ENCODE peak calls at places on chromosomes 12 and 14, in nine cellular contexts. One of them, this sample, is unnamed. For H3K9me2, the result is how much of the 10 kb centered on the place peaks cover.

GRCh38 chr14:53953828-53954550 is 2.6 kb downstream of the BMP4 start:
- DNase-seq in OCI-LY7: no peak
- DNase-seq in GM23248: peak
- DNase-seq in MM.1S: no peak
- DNase-seq in PC-3: peak
- DNase-seq in hepatocyte: peak
- DNase-seq in HCT116: no peak
- DNase-seq in Karpas-422: no peak
- DNase-seq in GM23338: peak
- DNase-seq in this sample: peak

GRCh38 chr14:98931911-98932310 is 340.1 kb downstream of the BCL11B start:
- DNase-seq in OCI-LY7: no peak
- DNase-seq in GM23248: no peak
- DNase-seq in MM.1S: no peak
- DNase-seq in PC-3: no peak
- DNase-seq in hepatocyte: no peak
- DNase-seq in HCT116: no peak
- DNase-seq in Karpas-422: no peak
- DNase-seq in GM23338: no peak
- DNase-seq in this sample: no peak

GRCh38 chr12:911191-911826 is 38.2 kb downstream of the RAD52 start:
- DNase-seq in OCI-LY7: no peak
- DNase-seq in GM23248: no peak
- DNase-seq in MM.1S: no peak
- DNase-seq in PC-3: no peak
- DNase-seq in hepatocyte: no peak
- DNase-seq in HCT116: no peak
- DNase-seq in Karpas-422: no peak
- DNase-seq in GM23338: no peak
- DNase-seq in this sample: no peak

GRCh38 chr14:26841920-26842741 is 244.3 kb upstream of the NOVA1 start:
- DNase-seq in OCI-LY7: no peak
- DNase-seq in GM23248: peak
- DNase-seq in MM.1S: no peak
- DNase-seq in PC-3: peak
- DNase-seq in hepatocyte: peak
- DNase-seq in HCT116: no peak
- DNase-seq in Karpas-422: peak
- DNase-seq in GM23338: no peak
- DNase-seq in this sample: peak

GRCh38 chr12:83049306-83049705 is 362.6 kb downstream of the TMTC2 start:
- DNase-seq in OCI-LY7: no peak
- DNase-seq in GM23248: no peak
- DNase-seq in MM.1S: no peak
- DNase-seq in PC-3: no peak
- DNase-seq in hepatocyte: no peak
- DNase-seq in HCT116: no peak
- DNase-seq in Karpas-422: no peak
- DNase-seq in GM23338: no peak
- DNase-seq in this sample: no peak

GRCh38 chr12:87363497-87364084 is 665.6 kb downstream of the C12orf50 start:
- DNase-seq in OCI-LY7: no peak
- DNase-seq in GM23248: no peak
- DNase-seq in MM.1S: no peak
- DNase-seq in PC-3: peak
- DNase-seq in hepatocyte: no peak
- DNase-seq in HCT116: no peak
- DNase-seq in Karpas-422: peak
- DNase-seq in GM23338: no peak
- DNase-seq in this sample: no peak

GRCh38 chr14:59629384-59630158 is 53.0 kb upstream of the CCDC175 start:
- DNase-seq in OCI-LY7: no peak
- DNase-seq in GM23248: no peak
- DNase-seq in MM.1S: no peak
- DNase-seq in PC-3: no peak
- DNase-seq in hepatocyte: no peak
- DNase-seq in HCT116: no peak
- DNase-seq in Karpas-422: no peak
- DNase-seq in GM23338: peak
- DNase-seq in this sample: no peak

GRCh38 chr12:27434673-27435565 is 11.6 kb upstream of the SMCO2 start:
- DNase-seq in OCI-LY7: peak
- DNase-seq in GM23248: peak
- DNase-seq in MM.1S: no peak
- DNase-seq in PC-3: peak
- DNase-seq in hepatocyte: peak
- DNase-seq in HCT116: no peak
- DNase-seq in Karpas-422: peak
- DNase-seq in GM23338: peak
- DNase-seq in this sample: peak

GRCh38 chr12:129161511-129161910 is 308.2 kb downstream of the GLT1D1 start:
- DNase-seq in OCI-LY7: no peak
- DNase-seq in GM23248: no peak
- DNase-seq in MM.1S: no peak
- DNase-seq in PC-3: no peak
- DNase-seq in hepatocyte: no peak
- DNase-seq in HCT116: no peak
- DNase-seq in Karpas-422: no peak
- DNase-seq in GM23338: no peak
- DNase-seq in this sample: no peak

GRCh38 chr12:43824207-43824775 is 11.6 kb upstream of the TMEM117 start:
- DNase-seq in OCI-LY7: no peak
- DNase-seq in GM23248: no peak
- DNase-seq in MM.1S: no peak
- DNase-seq in PC-3: no peak
- DNase-seq in hepatocyte: no peak
- DNase-seq in HCT116: no peak
- DNase-seq in Karpas-422: no peak
- DNase-seq in GM23338: peak
- DNase-seq in this sample: no peak

GRCh38 chr14:102050625-102051024 is 36.2 kb downstream of the HSP90AA1 start:
- DNase-seq in OCI-LY7: no peak
- DNase-seq in GM23248: peak
- DNase-seq in MM.1S: no peak
- DNase-seq in PC-3: no peak
- DNase-seq in hepatocyte: no peak
- DNase-seq in HCT116: no peak
- DNase-seq in Karpas-422: no peak
- DNase-seq in GM23338: no peak
- DNase-seq in this sample: no peak

GRCh38 chr12:78863482-78864427 is 819 bp upstream of the SYT1 start:
- DNase-seq in OCI-LY7: no peak
- DNase-seq in GM23248: peak
- DNase-seq in MM.1S: peak
- DNase-seq in PC-3: peak
- DNase-seq in hepatocyte: peak
- DNase-seq in HCT116: no peak
- DNase-seq in Karpas-422: no peak
- DNase-seq in GM23338: peak
- DNase-seq in this sample: peak

GRCh38 chr14:74407801-74408154 is 18.2 kb downstream of the SYNDIG1L start:
- DNase-seq in OCI-LY7: peak
- DNase-seq in GM23248: no peak
- DNase-seq in MM.1S: no peak
- DNase-seq in PC-3: no peak
- DNase-seq in hepatocyte: no peak
- DNase-seq in HCT116: no peak
- DNase-seq in Karpas-422: no peak
- DNase-seq in GM23338: no peak
- DNase-seq in this sample: no peak

GRCh38 chr12:130765186-130765659 is 49.1 kb upstream of the RIMBP2 start:
- DNase-seq in OCI-LY7: peak
- DNase-seq in GM23248: peak
- DNase-seq in MM.1S: no peak
- DNase-seq in PC-3: peak
- DNase-seq in hepatocyte: no peak
- DNase-seq in HCT116: peak
- DNase-seq in Karpas-422: peak
- DNase-seq in GM23338: no peak
- DNase-seq in this sample: no peak

GRCh38 chr12:9271875-9272274 is 63.7 kb upstream of the PZP start:
- DNase-seq in OCI-LY7: no peak
- DNase-seq in GM23248: no peak
- DNase-seq in MM.1S: no peak
- DNase-seq in PC-3: no peak
- DNase-seq in hepatocyte: no peak
- DNase-seq in HCT116: no peak
- DNase-seq in Karpas-422: no peak
- DNase-seq in GM23338: no peak
- DNase-seq in this sample: no peak

GRCh38 chr12:26152507-26153102 is 27.8 kb upstream of the BHLHE41 start:
- DNase-seq in OCI-LY7: no peak
- DNase-seq in GM23248: no peak
- DNase-seq in MM.1S: no peak
- DNase-seq in PC-3: peak
- DNase-seq in hepatocyte: no peak
- DNase-seq in HCT116: no peak
- DNase-seq in Karpas-422: no peak
- DNase-seq in GM23338: no peak
- DNase-seq in this sample: no peak
- H3K27ac ChIP-seq in OCI-LY7: no peak
- H3K27ac ChIP-seq in GM23248: peak
- H3K27ac ChIP-seq in MM.1S: no peak
- H3K27ac ChIP-seq in PC-3: peak
- H3K27ac ChIP-seq in hepatocyte: peak
- H3K27ac ChIP-seq in HCT116: peak
- H3K27ac ChIP-seq in Karpas-422: no peak
- H3K27ac ChIP-seq in GM23338: no peak
- H3K27ac ChIP-seq in this sample: peak

GRCh38 chr14:75993567-75994041 is 8.0 kb downstream of the IFT43 start:
- DNase-seq in OCI-LY7: peak
- DNase-seq in GM23248: no peak
- DNase-seq in MM.1S: no peak
- DNase-seq in PC-3: no peak
- DNase-seq in hepatocyte: peak
- DNase-seq in HCT116: no peak
- DNase-seq in Karpas-422: peak
- DNase-seq in GM23338: no peak
- DNase-seq in this sample: no peak
- H3K9me2 ChIP-seq in OCI-LY7: under half
- H3K9me2 ChIP-seq in GM23248: under half
- H3K9me2 ChIP-seq in MM.1S: under half
- H3K9me2 ChIP-seq in PC-3: under half
- H3K9me2 ChIP-seq in hepatocyte: under half
- H3K9me2 ChIP-seq in HCT116: under half
- H3K9me2 ChIP-seq in Karpas-422: under half
- H3K9me2 ChIP-seq in GM23338: under half
- H3K9me2 ChIP-seq in this sample: under half

GRCh38 chr14:77543240-77543551 is 44.6 kb upstream of the ISM2 start:
- DNase-seq in OCI-LY7: no peak
- DNase-seq in GM23248: no peak
- DNase-seq in MM.1S: no peak
- DNase-seq in PC-3: no peak
- DNase-seq in hepatocyte: no peak
- DNase-seq in HCT116: no peak
- DNase-seq in Karpas-422: no peak
- DNase-seq in GM23338: no peak
- DNase-seq in this sample: no peak

GRCh38 chr14:77543637-77544334 is 45.2 kb upstream of the ISM2 start:
- DNase-seq in OCI-LY7: no peak
- DNase-seq in GM23248: no peak
- DNase-seq in MM.1S: no peak
- DNase-seq in PC-3: no peak
- DNase-seq in hepatocyte: no peak
- DNase-seq in HCT116: no peak
- DNase-seq in Karpas-422: no peak
- DNase-seq in GM23338: no peak
- DNase-seq in this sample: no peak

GRCh38 chr14:77541905-77542304 is 43.3 kb upstream of the ISM2 start:
- DNase-seq in OCI-LY7: peak
- DNase-seq in GM23248: no peak
- DNase-seq in MM.1S: no peak
- DNase-seq in PC-3: no peak
- DNase-seq in hepatocyte: no peak
- DNase-seq in HCT116: no peak
- DNase-seq in Karpas-422: no peak
- DNase-seq in GM23338: no peak
- DNase-seq in this sample: no peak

GRCh38 chr14:77542349-77543239 is 44.0 kb upstream of the ISM2 start:
- DNase-seq in OCI-LY7: peak
- DNase-seq in GM23248: no peak
- DNase-seq in MM.1S: no peak
- DNase-seq in PC-3: no peak
- DNase-seq in hepatocyte: peak
- DNase-seq in HCT116: no peak
- DNase-seq in Karpas-422: no peak
- DNase-seq in GM23338: no peak
- DNase-seq in this sample: no peak

DNA sequence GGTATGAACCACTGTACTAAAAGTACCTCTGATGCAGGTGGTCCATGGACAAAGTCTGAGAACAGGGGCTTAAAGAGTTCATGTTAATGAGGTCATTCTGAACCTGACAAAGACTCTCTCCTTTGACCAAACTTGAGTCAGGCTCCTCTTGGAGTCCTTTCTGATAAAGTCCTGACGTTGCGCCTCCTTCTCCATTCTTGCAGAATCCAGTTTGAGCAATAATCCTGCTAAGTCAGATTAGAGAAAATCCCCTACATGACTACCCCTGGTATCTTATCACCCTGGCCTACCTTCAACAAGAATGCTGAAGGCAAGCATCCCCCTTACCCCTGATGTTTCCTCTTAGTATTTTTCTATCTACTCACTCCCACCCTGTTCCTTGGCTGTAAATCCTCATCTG is 46.0 kb upstream of the ISM2 start:
- DNase-seq in OCI-LY7: no peak
- DNase-seq in GM23248: no peak
- DNase-seq in MM.1S: no peak
- DNase-seq in PC-3: no peak
- DNase-seq in hepatocyte: peak
- DNase-seq in HCT116: no peak
- DNase-seq in Karpas-422: no peak
- DNase-seq in GM23338: no peak
- DNase-seq in this sample: no peak
- H3K27ac ChIP-seq in OCI-LY7: no peak
- H3K27ac ChIP-seq in GM23248: no peak
- H3K27ac ChIP-seq in MM.1S: no peak
- H3K27ac ChIP-seq in PC-3: no peak
- H3K27ac ChIP-seq in hepatocyte: peak
- H3K27ac ChIP-seq in HCT116: no peak
- H3K27ac ChIP-seq in Karpas-422: no peak
- H3K27ac ChIP-seq in GM23338: no peak
- H3K27ac ChIP-seq in this sample: no peak

DNA sequence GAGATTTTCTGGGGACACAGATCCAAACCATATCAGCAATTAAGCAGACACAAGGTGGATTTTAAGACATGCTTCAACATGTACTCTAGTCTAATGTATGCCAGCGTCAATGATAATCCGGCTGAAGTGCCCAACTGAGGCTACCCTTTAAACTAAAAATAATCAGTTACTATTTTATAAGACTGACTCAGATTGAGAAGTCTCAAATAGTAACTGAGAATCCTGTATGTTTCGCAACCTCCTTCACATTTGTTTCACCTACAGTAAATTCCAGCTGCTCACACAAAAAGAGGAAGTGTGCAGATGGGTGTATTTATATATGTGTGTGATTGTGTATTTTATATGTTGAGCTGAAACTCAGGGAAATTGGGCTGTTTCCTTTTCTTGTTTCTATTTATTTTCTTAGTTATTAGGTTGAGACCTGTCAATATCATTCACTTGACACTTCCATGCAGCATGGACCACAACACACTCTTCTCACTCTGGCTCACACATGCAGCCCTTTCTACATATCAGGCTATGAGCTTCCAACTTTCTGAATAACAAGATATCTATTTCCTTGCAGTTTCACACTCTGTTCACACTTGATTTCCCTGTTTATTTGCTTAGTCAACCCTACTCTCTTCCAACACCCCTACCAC is 1224.9 kb upstream of the TMEM132C start:
- DNase-seq in OCI-LY7: peak
- DNase-seq in GM23248: no peak
- DNase-seq in MM.1S: peak
- DNase-seq in PC-3: peak
- DNase-seq in hepatocyte: no peak
- DNase-seq in HCT116: no peak
- DNase-seq in Karpas-422: peak
- DNase-seq in GM23338: no peak
- DNase-seq in this sample: no peak
- H3K9me2 ChIP-seq in OCI-LY7: under half
- H3K9me2 ChIP-seq in GM23248: under half
- H3K9me2 ChIP-seq in MM.1S: under half
- H3K9me2 ChIP-seq in PC-3: under half
- H3K9me2 ChIP-seq in hepatocyte: under half
- H3K9me2 ChIP-seq in HCT116: under half
- H3K9me2 ChIP-seq in Karpas-422: under half
- H3K9me2 ChIP-seq in GM23338: under half
- H3K9me2 ChIP-seq in this sample: under half

This sample was measured in PC-9.